ENCODE peak calls at places on chromosome 21, in seven cellular contexts. G is psoas muscle, I is WTC11, L is fibroblast of villous mesenchyme, P is fibroblast of mammary gland, S is tibial artery, M is body of pancreas. Q is an unnamed sample.
A peak's percentile ranks its signal among the peaks of the same experiment; 100 is the strongest.

GRCh38 chr21:21159253-21159899 is 161.2 kb downstream of the NCAM2 start:
- DNase-seq in G (no peak), P (peak; percentile 23), L (no peak), S (no peak), M (no peak), I (no peak), Q (no peak)

GRCh38 chr21:35852820-35853219 is 207.5 kb downstream of the SETD4 start:
- DNase-seq in G (no peak), I (no peak), S (no peak), M (no peak), L (no peak), P (no peak), Q (no peak)

GRCh38 chr21:21688877-21689276 is 690.7 kb downstream of the NCAM2 start:
- DNase-seq in P (peak; percentile 50), I (peak; percentile 61), L (peak; percentile 44), G (peak; percentile 35), M (no peak), S (no peak), Q (peak; percentile 21)

GRCh38 chr21:28436286-28436932 is 556.3 kb downstream of the LTN1 start:
- DNase-seq in S (no peak), M (no peak), I (no peak), G (no peak), L (peak; percentile 59), P (peak; percentile 96), Q (no peak)

GRCh38 chr21:37408464-37409193 is 42.1 kb downstream of the DYRK1A start:
- DNase-seq in M (no peak), I (no peak), S (no peak), G (no peak), L (no peak), P (no peak), Q (no peak)

GRCh38 chr21:14076143-14076806 is 134.5 kb downstream of the LIPI start:
- DNase-seq in G (no peak), S (no peak), M (no peak), I (no peak), L (no peak), P (no peak), Q (no peak)

GRCh38 chr21:22164912-22165311 is 1166.7 kb downstream of the NCAM2 start:
- DNase-seq in I (no peak), G (no peak), S (no peak), P (no peak), L (no peak), M (no peak), Q (no peak)

GRCh38 chr21:33949516-33950424 is 34.2 kb upstream of the ATP5PO start:
- DNase-seq in P (no peak), M (no peak), I (no peak), L (no peak), S (no peak), G (no peak), Q (no peak)

GRCh38 chr21:15300131-15300530 is 235.3 kb upstream of the NRIP1 start:
- DNase-seq in P (no peak), I (no peak), G (no peak), L (no peak), S (no peak), M (no peak), Q (no peak)

GRCh38 chr21:34128674-34129038 is 55.3 kb downstream of the MRPS6 start:
- DNase-seq in I (no peak), S (peak; percentile 61), M (no peak), P (no peak), L (peak; percentile 25), G (no peak), Q (no peak)

GRCh38 chr21:37784591-37785318 is 131.5 kb downstream of the KCNJ6 start:
- DNase-seq in M (no peak), S (no peak), G (no peak), I (no peak), L (no peak), P (no peak), Q (no peak)

GRCh38 chr21:33901421-33902288 is 13.9 kb downstream of the ATP5PO start:
- DNase-seq in P (peak; percentile 79), L (peak; percentile 69), M (no peak), G (no peak), I (peak; percentile 66), S (peak; percentile 31), Q (peak; percentile 41)

GRCh38 chr21:25691931-25692330 is 42.8 kb downstream of the ATP5PF start:
- DNase-seq in L (no peak), M (no peak), S (no peak), I (no peak), G (no peak), P (no peak), Q (no peak)

GRCh38 chr21:36859744-36860501 is 106.5 kb downstream of the HLCS start:
- DNase-seq in G (peak; percentile 85), I (peak; percentile 82), P (peak; percentile 45), M (peak; percentile 88), L (peak; percentile 45), S (peak; percentile 70), Q (peak; percentile 52)

GRCh38 chr21:35273331-35273730 is 224.2 kb upstream of the RUNX1 start:
- DNase-seq in M (no peak), L (no peak), I (no peak), P (no peak), G (no peak), S (no peak), Q (no peak)

GRCh38 chr21:16800536-16800935 is 712.3 kb upstream of the CXADR start:
- DNase-seq in S (no peak), L (no peak), P (no peak), M (no peak), G (no peak), I (no peak), Q (no peak)

GRCh38 chr21:35737899-35738341 is 322.4 kb downstream of the SETD4 start:
- DNase-seq in G (peak; percentile 77), I (no peak), S (peak; percentile 56), P (peak; percentile 73), M (no peak), L (peak; percentile 72), Q (peak; percentile 8)

GRCh38 chr21:21177353-21177986 is 179.3 kb downstream of the NCAM2 start:
- DNase-seq in M (no peak), S (no peak), I (no peak), L (no peak), P (no peak), G (no peak), Q (no peak)

GRCh38 chr21:33362044-33362555 is 37.3 kb downstream of the IFNAR1 start:
- DNase-seq in G (no peak), S (no peak), M (peak; percentile 28), P (no peak), I (peak; percentile 51), L (no peak), Q (peak; percentile 8)

GRCh38 chr21:35026617-35027557 is 22.2 kb downstream of the RUNX1 start:
- DNase-seq in S (peak; percentile 59), P (no peak), I (peak; percentile 63), G (peak; percentile 76), L (peak; percentile 88), M (no peak), Q (peak; percentile 53)

GRCh38 chr21:21039624-21040023 is 41.4 kb downstream of the NCAM2 start:
- DNase-seq in M (no peak), P (no peak), G (no peak), S (no peak), I (no peak), L (no peak), Q (no peak)

GRCh38 chr21:39968010-39968409 is 100.8 kb downstream of the PCP4 start:
- DNase-seq in G (no peak), P (no peak), M (no peak), L (no peak), S (no peak), I (peak; percentile 36), Q (no peak)
- TF ChIP-seq CTCF in G (no peak), P (no peak), M (no peak), L (no peak), S (no peak), I (no peak), Q (no peak)

GRCh38 chr21:46028547-46029200 is 47.1 kb downstream of the COL6A1 start:
- DNase-seq in I (no peak), P (peak; percentile 68), L (peak; percentile 99), S (no peak), G (no peak), M (no peak), Q (no peak)
- TF ChIP-seq CTCF in I (no peak), P (no peak), L (no peak), S (no peak), G (no peak), M (no peak), Q (no peak)

DNA sequence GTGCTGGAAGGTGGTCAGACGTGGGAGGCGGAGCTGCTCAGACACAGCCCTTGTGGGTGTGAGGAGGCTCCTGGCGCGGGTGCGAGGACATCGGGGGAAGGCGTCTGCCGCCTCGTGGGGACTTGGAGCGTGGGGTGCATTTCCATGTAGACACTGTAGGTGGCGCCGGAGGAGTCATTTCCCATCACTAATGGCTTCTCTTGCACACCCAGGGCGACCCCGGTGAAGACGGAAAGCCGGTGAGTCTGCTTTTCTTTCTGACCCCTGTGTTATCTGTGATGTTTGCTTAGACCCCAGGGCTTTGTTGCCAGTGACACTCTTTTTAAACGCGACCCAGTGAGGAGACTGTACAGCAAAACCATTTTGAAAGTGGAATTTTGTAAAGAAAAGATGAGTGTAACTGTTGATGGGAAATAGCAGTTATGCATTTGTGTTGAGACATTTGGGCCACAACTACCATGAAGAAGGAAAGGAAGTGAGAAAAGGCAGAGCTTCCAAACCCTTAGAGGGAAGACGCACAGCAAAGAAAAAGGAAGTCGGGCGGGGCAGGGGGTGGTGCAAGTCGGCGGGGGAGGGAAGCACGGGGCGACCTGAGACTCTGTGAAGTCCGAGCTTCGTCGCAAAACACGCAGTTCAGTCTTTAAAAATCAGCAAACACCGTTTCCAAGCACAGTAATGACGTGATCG is 64.0 kb downstream of the SLC19A1 start:
- DNase-seq in L (peak; percentile 70), I (peak; percentile 86), G (peak; percentile 75), P (peak; percentile 67), M (peak; percentile 58), S (peak; percentile 51), Q (peak; percentile 77)
- TF ChIP-seq CTCF in L (peak; percentile 72), I (peak; percentile 76), G (peak; percentile 48), P (peak; percentile 83), M (peak; percentile 74), S (peak; percentile 69), Q (peak; percentile 84)

GRCh38 chr21:31201548-31201947 is 142.5 kb downstream of the TIAM1 start:
- DNase-seq in L (peak; percentile 19), P (peak; percentile 93), S (peak; percentile 84), I (no peak), G (no peak), M (peak; percentile 18), Q (no peak)

GRCh38 chr21:31201144-31201543 is 142.9 kb downstream of the TIAM1 start:
- DNase-seq in P (no peak), I (no peak), G (no peak), L (peak; percentile 17), M (no peak), S (no peak), Q (no peak)

GRCh38 chr21:31195334-31196015 is 148.6 kb downstream of the TIAM1 start:
- DNase-seq in L (no peak), I (no peak), M (no peak), P (no peak), S (no peak), G (no peak), Q (no peak)

GRCh38 chr21:31196724-31197123 is 147.3 kb downstream of the TIAM1 start:
- DNase-seq in M (no peak), P (no peak), G (no peak), I (no peak), S (no peak), L (no peak), Q (no peak)

DNA sequence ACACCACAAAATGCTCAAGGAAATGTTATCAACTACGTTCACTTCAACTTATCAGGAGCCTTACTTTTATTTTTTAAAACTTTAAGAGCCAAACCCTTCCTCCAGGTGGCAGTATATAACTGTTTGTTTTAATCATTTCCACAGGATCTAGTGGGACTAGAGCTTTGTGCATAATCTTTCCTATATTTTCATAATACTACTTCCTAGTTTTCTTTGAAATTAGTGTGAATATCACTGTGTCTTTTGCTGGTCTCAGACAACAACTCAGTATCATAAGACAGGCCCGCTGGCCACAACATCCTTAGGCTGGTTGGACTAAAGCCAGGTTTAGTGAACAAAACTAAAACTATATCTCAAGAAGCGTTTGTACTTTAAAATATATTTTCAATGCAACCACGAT is 145.5 kb downstream of the TIAM1 start:
- DNase-seq in M (no peak), I (no peak), L (peak; percentile 56), P (peak; percentile 74), G (no peak), S (no peak), Q (no peak)
- TF ChIP-seq CTCF in M (peak; percentile 67), I (no peak), L (peak; percentile 47), P (peak; percentile 68), G (peak; percentile 46), S (peak; percentile 50), Q (peak; percentile 69)

Q was measured in nephron progenitor cell.